ENCODE peak calls at places on chromosomes 11 and 22, in eight cellular contexts. L, F, K, H, S, P, I and G are unnamed samples.

GRCh38 chr11:22703561-22703960 is 37.1 kb downstream of the GAS2 start:
- DNase-seq in L (peak; percentile 49), F (no peak), K (peak; percentile 6), H (no peak), S (no peak), P (no peak), I (no peak), G (no peak)

GRCh38 chr11:128324531-128325141 is 262.7 kb downstream of the ETS1 start:
- DNase-seq in L (no peak), F (no peak), K (no peak), H (peak; percentile 92), S (no peak), P (no peak), I (no peak), G (no peak)

GRCh38 chr11:79258606-79259005 is 182.2 kb downstream of the TENM4 start:
- DNase-seq in L (peak; percentile 62), F (no peak), K (no peak), H (no peak), S (no peak), P (no peak), I (peak; percentile 51), G (no peak)

GRCh38 chr11:10317776-10318526 is 13.1 kb downstream of the ADM start:
- DNase-seq in L (no peak), F (no peak), K (no peak), H (no peak), S (no peak), P (no peak), I (peak; percentile 29), G (no peak)

GRCh38 chr22:47136671-47137070 is 374.2 kb downstream of the TBC1D22A start:
- DNase-seq in L (no peak), F (no peak), K (no peak), H (no peak), S (no peak), P (no peak), I (no peak), G (no peak)

GRCh38 chr22:36298118-36298517 is 45.2 kb downstream of the APOL1 start:
- DNase-seq in L (no peak), F (no peak), K (no peak), H (no peak), S (no peak), P (no peak), I (no peak), G (no peak)

GRCh38 chr22:42688241-42688913 is 32.3 kb downstream of the A4GALT start:
- DNase-seq in L (peak; percentile 93), F (peak; percentile 70), K (peak; percentile 83), H (no peak), S (peak; percentile 89), P (peak; percentile 82), I (peak; percentile 58), G (peak; percentile 29)

GRCh38 chr11:117152066-117152465 is 8.0 kb downstream of the PAFAH1B2 start:
- DNase-seq in L (no peak), F (no peak), K (no peak), H (no peak), S (no peak), P (no peak), I (no peak), G (no peak)

GRCh38 chr11:70424765-70425164 is 26.4 kb downstream of the CTTN start:
- DNase-seq in L (no peak), F (no peak), K (no peak), H (no peak), S (no peak), P (peak; percentile 68), I (no peak), G (no peak)

GRCh38 chr11:20278727-20279126 is 84.8 kb upstream of the HTATIP2 start:
- DNase-seq in L (no peak), F (no peak), K (no peak), H (no peak), S (peak; percentile 59), P (peak; percentile 6), I (peak; percentile 51), G (no peak)

GRCh38 chr11:102760355-102761035 is 19.9 kb downstream of the MMP10 start:
- DNase-seq in L (peak; percentile 98), F (no peak), K (peak; percentile 97), H (no peak), S (no peak), P (no peak), I (no peak), G (no peak)

GRCh38 chr11:18617688-18618340 is 16.3 kb downstream of the SPTY2D1 start:
- DNase-seq in L (peak; percentile 71), F (no peak), K (no peak), H (peak; percentile 60), S (no peak), P (no peak), I (no peak), G (no peak)

GRCh38 chr11:14894657-14895598 is 2.9 kb upstream of the CYP2R1 start:
- DNase-seq in L (peak; percentile 52), F (no peak), K (no peak), H (no peak), S (peak; percentile 35), P (no peak), I (no peak), G (no peak)

GRCh38 chr11:60078742-60079141 is 9.7 kb upstream of the MS4A2 start:
- DNase-seq in L (no peak), F (no peak), K (no peak), H (no peak), S (no peak), P (no peak), I (no peak), G (no peak)

GRCh38 chr11:5815534-5815933 is 6.8 kb downstream of the OR52N2 start:
- DNase-seq in L (no peak), F (no peak), K (no peak), H (no peak), S (no peak), P (no peak), I (no peak), G (no peak)

GRCh38 chr11:10778217-10778970 is 27.3 kb downstream of the CTR9 start:
- DNase-seq in L (peak; percentile 95), F (no peak), K (no peak), H (no peak), S (no peak), P (no peak), I (no peak), G (no peak)

GRCh38 chr22:49354516-49355205 is 473.0 kb downstream of the BRD1 start:
- DNase-seq in L (no peak), F (no peak), K (no peak), H (no peak), S (no peak), P (no peak), I (no peak), G (no peak)

GRCh38 chr11:1285876-1286275 is 23.6 kb downstream of the TOLLIP start:
- DNase-seq in L (no peak), F (no peak), K (no peak), H (no peak), S (no peak), P (no peak), I (no peak), G (no peak)

GRCh38 chr11:1287928-1288327 is 21.5 kb downstream of the TOLLIP start:
- DNase-seq in L (no peak), F (no peak), K (no peak), H (no peak), S (no peak), P (no peak), I (no peak), G (no peak)

GRCh38 chr11:1283091-1283511 is 26.3 kb downstream of the TOLLIP start:
- DNase-seq in L (no peak), F (no peak), K (no peak), H (no peak), S (no peak), P (peak; percentile 81), I (no peak), G (no peak)

GRCh38 chr11:1283906-1284305 is 25.5 kb downstream of the TOLLIP start:
- DNase-seq in L (no peak), F (no peak), K (no peak), H (no peak), S (no peak), P (no peak), I (no peak), G (no peak)

DNA sequence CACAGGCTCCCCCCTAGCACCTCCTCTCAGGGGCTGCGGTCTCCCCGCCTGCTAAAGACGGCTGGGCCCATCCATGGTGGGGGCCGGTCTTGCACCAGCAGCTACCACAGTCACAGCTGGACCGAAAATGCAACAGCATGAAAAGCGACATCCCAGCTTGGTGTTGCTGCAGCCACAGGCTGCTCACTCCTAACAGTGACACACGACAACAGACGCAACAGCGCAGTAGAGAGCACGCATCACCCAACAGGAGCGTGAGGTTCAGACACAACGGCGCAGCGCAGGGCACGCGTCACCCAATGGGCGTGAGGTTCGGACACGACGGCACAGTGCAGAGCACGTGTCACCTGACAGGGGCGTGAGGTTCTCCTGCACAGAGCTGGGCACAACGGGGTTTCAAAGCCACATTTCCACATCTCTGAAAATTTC is 24.1 kb downstream of the TOLLIP start:
- DNase-seq in L (no peak), F (no peak), K (no peak), H (no peak), S (no peak), P (no peak), I (no peak), G (no peak)
- H3K36me3 ChIP-seq in L (peaks cover 63% of the 10 kb centered on the region), F (no peaks in the 10 kb centered on the region), K (peaks cover 8% of the 10 kb centered on the region), H (peaks cover 85% of the 10 kb centered on the region), S (no peaks in the 10 kb centered on the region), P (peaks cover 4% of the 10 kb centered on the region), I (no peaks in the 10 kb centered on the region), G (peaks cover 30% of the 10 kb centered on the region)

DNA sequence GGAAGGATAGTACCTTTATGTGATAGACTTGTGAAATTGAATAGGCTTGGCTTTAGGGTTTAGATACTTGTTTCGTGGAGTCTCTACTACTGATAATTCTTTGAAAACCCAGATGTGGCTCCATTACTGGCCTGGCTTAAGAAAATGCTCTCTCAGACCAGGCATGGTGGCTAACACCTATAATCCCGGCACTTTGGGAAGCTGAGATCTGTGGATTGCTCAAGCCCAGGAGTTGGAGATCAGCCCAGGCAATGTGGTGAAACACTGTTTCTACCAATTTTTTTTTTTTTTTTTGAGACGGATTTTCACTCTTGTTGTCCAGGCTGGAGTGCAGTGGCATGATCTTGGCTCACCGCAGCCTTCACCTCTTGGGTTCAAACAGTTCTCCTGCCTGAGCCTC is 40.9 kb downstream of the ATG13 start:
- DNase-seq in L (peak; percentile 81), F (no peak), K (no peak), H (no peak), S (peak; percentile 59), P (no peak), I (no peak), G (no peak)
- H3K36me3 ChIP-seq in L (peaks cover 23% of the 10 kb centered on the region), F (peaks cover 37% of the 10 kb centered on the region), K (peaks cover 27% of the 10 kb centered on the region), H (peaks cover 91% of the 10 kb centered on the region), S (no peaks in the 10 kb centered on the region), P (peaks cover 22% of the 10 kb centered on the region), I (peaks cover 1% of the 10 kb centered on the region), G (peaks cover 9% of the 10 kb centered on the region)

DNA sequence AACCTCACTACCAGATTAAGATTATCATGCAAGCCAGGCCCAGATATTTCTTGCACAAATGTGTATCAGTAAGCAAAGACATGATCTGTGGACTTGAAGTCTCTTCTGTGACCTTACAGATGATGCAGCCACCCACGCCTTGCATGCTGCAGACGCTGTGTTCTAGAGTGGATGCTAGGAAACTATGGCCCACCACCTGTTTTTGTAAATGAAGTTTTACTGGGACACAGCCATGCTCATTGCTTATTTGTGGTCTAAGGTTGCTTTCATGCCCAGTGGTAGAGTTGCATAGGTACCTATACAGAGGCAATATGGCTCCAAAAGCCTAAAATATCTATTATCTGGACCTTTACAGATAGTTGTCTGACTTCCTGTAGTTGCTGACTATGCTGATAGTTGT is 47.5 kb upstream of the SORL1-AS1 start:
- DNase-seq in L (no peak), F (no peak), K (no peak), H (no peak), S (no peak), P (no peak), I (no peak), G (no peak)
- H3K36me3 ChIP-seq in L (peaks cover 1% of the 10 kb centered on the region), F (peaks cover 27% of the 10 kb centered on the region), K (peaks cover 4% of the 10 kb centered on the region), H (peaks cover 65% of the 10 kb centered on the region), S (no peaks in the 10 kb centered on the region), P (peaks cover 4% of the 10 kb centered on the region), I (peaks cover 7% of the 10 kb centered on the region), G (peaks cover 6% of the 10 kb centered on the region)

GRCh38 chr11:73907191-73907590 is 30.4 kb downstream of the PAAF1 start:
- DNase-seq in L (peak; percentile 55), F (peak; percentile 9), K (peak; percentile 67), H (no peak), S (no peak), P (peak; percentile 49), I (no peak), G (no peak)
- H3K36me3 ChIP-seq in L (peaks cover 18% of the 10 kb centered on the region), F (no peaks in the 10 kb centered on the region), K (peaks cover 6% of the 10 kb centered on the region), H (peaks cover 40% of the 10 kb centered on the region), S (no peaks in the 10 kb centered on the region), P (peaks cover under 1% of the 10 kb centered on the region), I (no peaks in the 10 kb centered on the region), G (no peaks in the 10 kb centered on the region)